ENCODE peak calls at places on chromosomes 6 and 20, in five cellular contexts. W is activated CD4-positive, alpha-beta T cell treated with anti-CD3 and anti-CD28 coated beads, Interleukin-2, amount 50 U/mL, for 4 hours; S is GM23248; G is fibroblast of the aortic adventitia; U is cardiac fibroblast. H is an unnamed sample.

GRCh38 chr6:20403766-20404640 is 2.3 kb downstream of the E2F3 start:
- DNase-seq in W (peak), S (peak), G (peak), U (peak), H (peak)

GRCh38 chr6:38459291-38459690 is 180.4 kb downstream of the BTBD9 start:
- DNase-seq in W (no peak), S (peak), G (peak), U (peak), H (peak)

GRCh38 chr20:59184880-59185447 is 21.3 kb downstream of the ZNF831 start:
- DNase-seq in W (no peak), S (peak), G (no peak), U (no peak), H (no peak)

GRCh38 chr6:37007340-37008043 is 2.0 kb downstream of the FGD2 start:
- DNase-seq in W (no peak), S (no peak), G (peak), U (no peak), H (no peak)

GRCh38 chr6:111559193-111560097 is 46.2 kb downstream of the TRAF3IP2 start:
- DNase-seq in W (no peak), S (peak), G (peak), U (peak), H (peak)

GRCh38 chr6:50264995-50265571 is 215.4 kb upstream of the DEFB112 start:
- DNase-seq in W (no peak), S (peak), G (no peak), U (no peak), H (no peak)

GRCh38 chr20:17662333-17663039 is 19.6 kb downstream of the RRBP1 start:
- DNase-seq in W (no peak), S (peak), G (peak), U (peak), H (peak)

GRCh38 chr6:17985934-17986655 is 1.3 kb downstream of the KIF13A start:
- DNase-seq in W (no peak), S (no peak), G (no peak), U (no peak), H (no peak)

GRCh38 chr20:34946661-34947060 is 8.9 kb downstream of the GSS start:
- DNase-seq in W (no peak), S (no peak), G (no peak), U (no peak), H (no peak)

GRCh38 chr6:7813704-7814103 is 87.8 kb downstream of the BMP6 start:
- DNase-seq in W (no peak), S (no peak), G (no peak), U (no peak), H (no peak)

GRCh38 chr6:107405002-107405401 is 54.4 kb downstream of the PDSS2 start:
- DNase-seq in W (no peak), S (no peak), G (no peak), U (no peak), H (no peak)

GRCh38 chr6:6629416-6629815 is 40.9 kb downstream of the LY86 start:
- DNase-seq in W (no peak), S (peak), G (no peak), U (peak), H (no peak)

GRCh38 chr20:53283011-53283410 is 310.6 kb downstream of the ZNF217 start:
- DNase-seq in W (no peak), S (no peak), G (no peak), U (no peak), H (no peak)

GRCh38 chr6:37699138-37699766 is 1.6 kb upstream of the MDGA1 start:
- DNase-seq in W (peak), S (no peak), G (no peak), U (no peak), H (no peak)

GRCh38 chr20:51121272-51121671 is 98.4 kb upstream of the KCNG1 start:
- DNase-seq in W (no peak), S (peak), G (no peak), U (no peak), H (no peak)

GRCh38 chr6:156662025-156662445 is 115.1 kb upstream of the ARID1B start:
- DNase-seq in W (no peak), S (peak), G (peak), U (peak), H (peak)

GRCh38 chr6:158191032-158191431 is 22.9 kb downstream of the GTF2H5 start:
- DNase-seq in W (no peak), S (no peak), G (no peak), U (no peak), H (no peak)

GRCh38 chr6:136761227-136761922 is 30.9 kb downstream of the MAP3K5 start:
- DNase-seq in W (no peak), S (peak), G (peak), U (peak), H (no peak)

GRCh38 chr20:10414982-10415650 is 18.9 kb downstream of the MKKS start:
- DNase-seq in W (no peak), S (peak), G (no peak), U (peak), H (peak)

GRCh38 chr6:31178143-31179041 is 7.9 kb upstream of the POU5F1 start:
- DNase-seq in W (no peak), S (no peak), G (peak), U (peak), H (no peak)

GRCh38 chr6:170265655-170266054 is 25.2 kb downstream of the DLL1 start:
- DNase-seq in W (no peak), S (no peak), G (no peak), U (peak), H (no peak)

GRCh38 chr20:20737158-20737557 is 24.7 kb upstream of the RALGAPA2 start:
- DNase-seq in W (no peak), S (no peak), G (no peak), U (no peak), H (no peak)

GRCh38 chr20:52577696-52578095 is 386.1 kb upstream of the ZFP64 start:
- DNase-seq in W (no peak), S (no peak), G (no peak), U (no peak), H (no peak)

GRCh38 chr6:83474309-83474708 is 38.0 kb upstream of the PRSS35 start:
- DNase-seq in W (no peak), S (no peak), G (peak), U (peak), H (peak)

GRCh38 chr6:53325785-53326184 is 23.0 kb downstream of the ELOVL5 start:
- DNase-seq in W (no peak), S (peak), G (peak), U (no peak), H (peak)